ENCODE peak calls at places on chromosomes 6 and 20, in six cellular contexts. D is progenitor cell of endocrine pancreas, X is HEK293T, V is RKO, I is NCI-H774, H is ovary. O is an unnamed sample.

GRCh38 chr6:43771858-43772570 is 2.0 kb downstream of the VEGFA start:
- DNase-seq in H (peak), V (peak), I (no peak), D (peak), X (peak), O (peak)

GRCh38 chr6:135922746-135923145 is 71.2 kb downstream of the PDE7B start:
- DNase-seq in H (peak), V (no peak), X (no peak), D (no peak), I (no peak), O (no peak)

GRCh38 chr6:89356644-89357043 is 4.1 kb upstream of the UBE2J1 start:
- DNase-seq in X (no peak), D (no peak), V (no peak), H (no peak), I (no peak), O (no peak)

GRCh38 chr20:53723045-53723444 is 129.4 kb upstream of the ZNF217 start:
- DNase-seq in D (no peak), H (no peak), X (no peak), I (no peak), V (no peak), O (no peak)

GRCh38 chr6:36612101-36612625 is 18.0 kb downstream of the SRSF3 start:
- DNase-seq in H (no peak), X (no peak), I (no peak), V (no peak), D (no peak), O (no peak)

GRCh38 chr6:161246725-161247124 is 27.1 kb downstream of the AGPAT4 start:
- DNase-seq in I (no peak), V (no peak), H (no peak), X (no peak), D (no peak), O (no peak)

GRCh38 chr6:148316308-148316707 is 26.3 kb upstream of the SASH1 start:
- DNase-seq in H (no peak), I (no peak), X (no peak), V (no peak), D (no peak), O (no peak)

GRCh38 chr6:39945626-39946025 is 11.4 kb upstream of the MOCS1 start:
- DNase-seq in V (no peak), I (no peak), H (no peak), X (no peak), D (no peak), O (no peak)

GRCh38 chr20:44810391-44811149 is at the start of gene RIMS4:
- DNase-seq in D (peak), X (peak), V (no peak), I (no peak), H (peak), O (peak)

GRCh38 chr6:73309534-73309783 is 44.6 kb downstream of the DPPA5 start:
- DNase-seq in D (no peak), V (no peak), H (no peak), X (no peak), I (peak), O (no peak)

GRCh38 chr6:17267586-17267985 is 13.6 kb upstream of the RBM24 start:
- DNase-seq in D (no peak), X (no peak), V (no peak), I (no peak), H (no peak), O (no peak)

GRCh38 chr6:85620308-85620707 is 22.4 kb downstream of the SYNCRIP start:
- DNase-seq in V (no peak), I (no peak), H (no peak), D (no peak), X (no peak), O (no peak)

GRCh38 chr6:170450946-170451761 is 102.0 kb downstream of the PSMB1 start:
- DNase-seq in V (no peak), H (no peak), D (no peak), I (no peak), X (no peak), O (no peak)

GRCh38 chr20:45362804-45363610 is at the start of gene SYS1:
- DNase-seq in H (peak), X (peak), I (peak), D (peak), V (peak), O (peak)

GRCh38 chr6:14228571-14228970 is 111.0 kb downstream of the CD83 start:
- DNase-seq in I (no peak), H (no peak), X (no peak), V (no peak), D (no peak), O (no peak)

GRCh38 chr6:118785601-118786000 is 108.4 kb upstream of the ASF1A start:
- DNase-seq in V (no peak), I (no peak), X (no peak), D (no peak), H (no peak), O (no peak)

GRCh38 chr6:149190228-149190831 is 127.2 kb upstream of the TAB2 start:
- DNase-seq in H (no peak), V (peak), X (no peak), D (no peak), I (no peak), O (no peak)

GRCh38 chr6:169363590-169363989 is 109.9 kb upstream of the THBS2 start:
- DNase-seq in V (no peak), D (no peak), I (no peak), X (no peak), H (no peak), O (no peak)

GRCh38 chr6:18551228-18551627 is 164.1 kb downstream of the RNF144B start:
- DNase-seq in V (peak), H (no peak), I (no peak), D (no peak), X (no peak), O (no peak)

GRCh38 chr6:42021847-42022754 is 28.2 kb upstream of the TAF8 start:
- DNase-seq in H (no peak), I (no peak), D (no peak), V (no peak), X (no peak), O (no peak)

GRCh38 chr6:47631248-47632196 is 66.9 kb upstream of the ADGRF4 start:
- DNase-seq in I (peak), H (no peak), D (no peak), X (peak), V (peak), O (peak)

GRCh38 chr6:12567682-12568081 is 148.9 kb upstream of the PHACTR1 start:
- DNase-seq in X (no peak), I (no peak), V (no peak), D (no peak), H (no peak), O (no peak)

GRCh38 chr6:69622230-69622629 is 174.6 kb downstream of the LMBRD1 start:
- DNase-seq in V (no peak), X (no peak), H (no peak), I (no peak), D (no peak), O (no peak)

GRCh38 chr6:29974901-29975560 is 32.7 kb downstream of the HLA-A start:
- DNase-seq in H (no peak), V (no peak), D (no peak), X (no peak), I (no peak), O (no peak)

GRCh38 chr20:4607287-4607713 is 114.4 kb upstream of the PRND start:
- DNase-seq in V (peak), H (no peak), X (peak), I (peak), D (peak), O (peak)

GRCh38 chr6:42075159-42075838 is 25.0 kb downstream of the TAF8 start:
- DNase-seq in X (peak), V (peak), D (peak), H (peak), I (peak), O (peak)

GRCh38 chr6:119129148-119129967 is 50.9 kb upstream of the FAM184A start:
- DNase-seq in V (peak), X (peak), I (peak), H (no peak), D (no peak), O (peak)

GRCh38 chr20:37565134-37565811 is 37.6 kb upstream of the BLCAP start:
- DNase-seq in H (no peak), X (no peak), I (no peak), D (no peak), V (no peak), O (peak)

GRCh38 chr20:1320016-1320415 is 8.9 kb downstream of the SDCBP2 start:
- DNase-seq in V (no peak), X (no peak), I (no peak), D (no peak), H (no peak), O (no peak)

GRCh38 chr6:3449750-3450305 is 7.0 kb downstream of the SLC22A23 start:
- DNase-seq in H (no peak), V (no peak), I (no peak), D (no peak), X (no peak), O (no peak)

GRCh38 chr6:25503686-25504085 is 148.3 kb upstream of the SCGN start:
- DNase-seq in I (no peak), X (no peak), D (no peak), H (no peak), V (no peak), O (no peak)

GRCh38 chr6:19837511-19838441 is 606 bp downstream of the ID4 start:
- DNase-seq in H (peak), D (peak), X (peak), V (no peak), I (peak), O (peak)

GRCh38 chr20:43849496-43850197 is 65.0 kb upstream of the TOX2 start:
- DNase-seq in V (no peak), D (no peak), I (no peak), H (peak), X (peak), O (no peak)

GRCh38 chr6:41538556-41539182 is 7.5 kb upstream of the FOXP4 start:
- DNase-seq in V (no peak), D (no peak), X (no peak), I (no peak), H (no peak), O (no peak)

GRCh38 chr6:119351005-119351394 is 1.4 kb upstream of the MAN1A1 start:
- DNase-seq in X (no peak), D (no peak), H (no peak), I (peak), V (peak), O (no peak)

GRCh38 chr20:38927902-38928578 is 1.8 kb downstream of the FAM83D start:
- DNase-seq in X (no peak), I (no peak), D (no peak), V (peak), H (no peak), O (no peak)